ENCODE peak calls at places on chromosome 1, in nine cellular contexts. F, K, D, M, S, A, C, Y and U are unnamed samples.

GRCh38 chr1:2376261-2376741 is 15.1 kb downstream of the MORN1 start:
- DNase-seq in F (peak; percentile 45), K (peak; percentile 12), D (no peak), M (peak; percentile 4), S (no peak), A (no peak), C (no peak), Y (peak; percentile 60), U (no peak)

GRCh38 chr1:99767996-99768524 is 1.6 kb upstream of the FRRS1 start:
- DNase-seq in F (no peak), K (no peak), D (peak; percentile 27), M (no peak), S (no peak), A (no peak), C (no peak), Y (no peak), U (no peak)

GRCh38 chr1:180720753-180721152 is 88.9 kb downstream of the XPR1 start:
- DNase-seq in F (no peak), K (no peak), D (no peak), M (no peak), S (no peak), A (no peak), C (no peak), Y (no peak), U (no peak)

GRCh38 chr1:180310095-180310494 is 80.0 kb downstream of the LHX4 start:
- DNase-seq in F (no peak), K (peak; percentile 47), D (peak; percentile 17), M (no peak), S (no peak), A (no peak), C (no peak), Y (no peak), U (no peak)

GRCh38 chr1:226635456-226635941 is 86.9 kb downstream of the STUM start:
- DNase-seq in F (peak; percentile 46), K (no peak), D (no peak), M (peak; percentile 8), S (peak; percentile 56), A (no peak), C (no peak), Y (peak; percentile 59), U (peak; percentile 18)

GRCh38 chr1:7386226-7387052 is 384.7 kb upstream of the VAMP3 start:
- DNase-seq in F (no peak), K (peak; percentile 2), D (peak; percentile 82), M (no peak), S (peak; percentile 54), A (no peak), C (no peak), Y (peak; percentile 29), U (no peak)

GRCh38 chr1:183198463-183198862 is 12.4 kb downstream of the LAMC2 start:
- DNase-seq in F (peak; percentile 70), K (no peak), D (peak; percentile 99), M (no peak), S (no peak), A (peak; percentile 78), C (no peak), Y (peak; percentile 88), U (no peak)

GRCh38 chr1:211830330-211831142 is at the start of gene LPGAT1:
- DNase-seq in F (peak; percentile 89), K (peak; percentile 82), D (peak; percentile 65), M (peak; percentile 82), S (peak; percentile 78), A (no peak), C (peak; percentile 5), Y (peak; percentile 84), U (peak; percentile 99)

GRCh38 chr1:31660871-31661455 is 16.3 kb upstream of the PEF1 start:
- DNase-seq in F (no peak), K (no peak), D (no peak), M (no peak), S (no peak), A (no peak), C (no peak), Y (no peak), U (no peak)

GRCh38 chr1:83098791-83099190 is 900.1 kb downstream of the TTLL7 start:
- DNase-seq in F (no peak), K (no peak), D (no peak), M (no peak), S (no peak), A (no peak), C (no peak), Y (no peak), U (no peak)

GRCh38 chr1:29382851-29383588 is 146.7 kb downstream of the PTPRU start:
- DNase-seq in F (no peak), K (no peak), D (no peak), M (no peak), S (no peak), A (no peak), C (no peak), Y (no peak), U (no peak)

GRCh38 chr1:160406131-160406968 is 6.0 kb downstream of the VANGL2 start:
- DNase-seq in F (no peak), K (no peak), D (no peak), M (no peak), S (no peak), A (no peak), C (no peak), Y (no peak), U (no peak)

GRCh38 chr1:207884276-207885029 is 26.5 kb downstream of the CD34 start:
- DNase-seq in F (no peak), K (no peak), D (no peak), M (no peak), S (peak; percentile 57), A (no peak), C (no peak), Y (no peak), U (no peak)

GRCh38 chr1:66848193-66848592 is 47.1 kb upstream of the INSL5 start:
- DNase-seq in F (no peak), K (no peak), D (no peak), M (no peak), S (no peak), A (no peak), C (no peak), Y (no peak), U (no peak)

GRCh38 chr1:100362821-100363466 is 10.6 kb downstream of the CDC14A start:
- DNase-seq in F (no peak), K (no peak), D (peak; percentile 38), M (no peak), S (no peak), A (no peak), C (no peak), Y (no peak), U (no peak)

GRCh38 chr1:156804572-156805243 is 11.9 kb downstream of the SH2D2A start:
- DNase-seq in F (no peak), K (no peak), D (peak; percentile 84), M (no peak), S (no peak), A (no peak), C (no peak), Y (no peak), U (no peak)

GRCh38 chr1:46486432-46487015 is 3.1 kb upstream of the DMBX1 start:
- DNase-seq in F (no peak), K (no peak), D (no peak), M (no peak), S (no peak), A (no peak), C (no peak), Y (no peak), U (no peak)
- H3K27me3 ChIP-seq in F (peaks cover 81% of the 10 kb centered on the region), K (peaks cover 52% of the 10 kb centered on the region), D (peaks cover 65% of the 10 kb centered on the region), M (peaks cover 91% of the 10 kb centered on the region), S (peaks cover 26% of the 10 kb centered on the region), A (peaks cover 87% of the 10 kb centered on the region), C (peaks cover 99% of the 10 kb centered on the region), Y (peaks cover 45% of the 10 kb centered on the region), U (peaks cover 67% of the 10 kb centered on the region)

GRCh38 chr1:62434612-62434994 is 2.2 kb upstream of the USP1 start:
- DNase-seq in F (no peak), K (no peak), D (no peak), M (no peak), S (no peak), A (no peak), C (no peak), Y (no peak), U (no peak)
- H3K4me3 ChIP-seq in F (no peak overlapping the region), K (no peak overlapping the region), D (no peak overlapping the region), M (no peak overlapping the region), S (no peak overlapping the region), A (no peak overlapping the region), C (no peak overlapping the region), Y (no peak overlapping the region), U (no peak overlapping the region)

DNA sequence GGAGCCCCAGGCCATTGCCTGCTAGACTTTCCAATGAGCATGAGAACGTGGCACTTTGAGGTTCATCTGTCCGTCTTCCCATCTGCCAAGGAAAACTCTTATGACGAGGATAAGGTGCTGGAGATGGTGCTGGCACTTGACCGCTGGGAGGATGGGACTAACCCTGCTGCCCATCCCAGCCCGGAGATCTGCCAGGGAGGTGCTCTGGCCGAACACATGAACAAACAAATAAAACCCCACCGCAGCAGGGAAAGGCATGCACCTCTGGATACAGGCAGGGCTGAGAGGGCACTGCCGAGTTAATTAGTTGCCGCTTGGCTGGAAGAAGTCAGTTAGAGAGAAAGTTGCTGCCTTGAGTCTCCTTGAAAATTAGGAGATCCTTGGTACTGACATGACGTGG is 308.4 kb downstream of the AJAP1 start:
- DNase-seq in F (no peak), K (no peak), D (no peak), M (no peak), S (peak; percentile 24), A (no peak), C (no peak), Y (no peak), U (no peak)
- H3K9me3 ChIP-seq in F (no peaks in the 10 kb centered on the region), K (no peaks in the 10 kb centered on the region), D (no peaks in the 10 kb centered on the region), M (no peaks in the 10 kb centered on the region), S (no peaks in the 10 kb centered on the region), A (peaks cover 86% of the 10 kb centered on the region), C (no peaks in the 10 kb centered on the region), Y (no peaks in the 10 kb centered on the region), U (no peaks in the 10 kb centered on the region)

GRCh38 chr1:53367503-53368313 is 39.8 kb upstream of the LRP8 start:
- DNase-seq in F (no peak), K (no peak), D (no peak), M (peak; percentile 19), S (peak; percentile 56), A (no peak), C (no peak), Y (no peak), U (peak; percentile 34)

GRCh38 chr1:53369034-53369750 is 41.3 kb upstream of the LRP8 start:
- DNase-seq in F (no peak), K (no peak), D (no peak), M (no peak), S (peak; percentile 42), A (no peak), C (no peak), Y (no peak), U (no peak)

GRCh38 chr1:53369761-53370160 is 41.9 kb upstream of the LRP8 start:
- DNase-seq in F (no peak), K (no peak), D (no peak), M (no peak), S (peak; percentile 30), A (no peak), C (no peak), Y (no peak), U (no peak)

GRCh38 chr1:53366901-53367502 is 39.1 kb upstream of the LRP8 start:
- DNase-seq in F (no peak), K (no peak), D (no peak), M (no peak), S (peak; percentile 57), A (no peak), C (no peak), Y (peak; percentile 29), U (no peak)

GRCh38 chr1:53368314-53369033 is 40.6 kb upstream of the LRP8 start:
- DNase-seq in F (no peak), K (no peak), D (no peak), M (no peak), S (peak; percentile 62), A (no peak), C (no peak), Y (no peak), U (peak; percentile 32)
- H3K27me3 ChIP-seq in F (no peaks in the 10 kb centered on the region), K (peaks cover 6% of the 10 kb centered on the region), D (peaks cover 10% of the 10 kb centered on the region), M (no peaks in the 10 kb centered on the region), S (no peaks in the 10 kb centered on the region), A (peaks cover 55% of the 10 kb centered on the region), C (peaks cover 17% of the 10 kb centered on the region), Y (no peaks in the 10 kb centered on the region), U (no peaks in the 10 kb centered on the region)

GRCh38 chr1:240271081-240271480 is 179.4 kb downstream of the FMN2 start:
- DNase-seq in F (no peak), K (no peak), D (no peak), M (no peak), S (no peak), A (no peak), C (no peak), Y (no peak), U (no peak)
- H3K4me3 ChIP-seq in F (no peak overlapping the region), K (no peak overlapping the region), D (no peak overlapping the region), M (no peak overlapping the region), S (no peak overlapping the region), A (no peak overlapping the region), C (no peak overlapping the region), Y (no peak overlapping the region), U (no peak overlapping the region)